ENCODE peak calls at places on chromosomes 12 and 14, in four cellular contexts. F is H9, J is H1, M is trophoblast cell. P is an unnamed sample.
A peak's percentile ranks its signal among the peaks of the same experiment; 100 is the strongest.

GRCh38 chr12:46259713-46260112 is 9.1 kb downstream of the SLC38A1 start:
- DNase-seq in F (no peak), J (no peak), M (no peak), P (no peak)

GRCh38 chr12:3332190-3332589 is 158.8 kb upstream of the PRMT8 start:
- DNase-seq in F (no peak), J (no peak), M (no peak), P (no peak)

GRCh38 chr14:32121948-32122347 is 44.8 kb downstream of the ARHGAP5 start:
- DNase-seq in F (no peak), J (no peak), M (no peak), P (no peak)

GRCh38 chr12:3077572-3078081 is 448 bp downstream of the TSPAN9 start:
- DNase-seq in F (peak; percentile 39), J (peak; percentile 65), M (no peak), P (no peak)

GRCh38 chr12:27343255-27344000 is 10.8 kb downstream of the BMAL2 start:
- DNase-seq in F (no peak), J (no peak), M (peak; percentile 34), P (peak; percentile 80)

GRCh38 chr12:117363953-117364486 is 2.6 kb upstream of the NOS1 start:
- DNase-seq in F (no peak), J (no peak), M (no peak), P (peak; percentile 52)

GRCh38 chr14:64723691-64724577 is 19.7 kb downstream of the PLEKHG3 start:
- DNase-seq in F (no peak), J (no peak), M (no peak), P (peak; percentile 63)

GRCh38 chr12:125417446-125417845 is 352.2 kb downstream of the AACS start:
- DNase-seq in F (no peak), J (no peak), M (no peak), P (no peak)

GRCh38 chr12:110316861-110317260 is 35.8 kb downstream of the ATP2A2 start:
- DNase-seq in F (no peak), J (no peak), M (peak; percentile 61), P (no peak)

GRCh38 chr12:2009623-2010022 is 5.4 kb upstream of the DCP1B start:
- DNase-seq in F (no peak), J (no peak), M (no peak), P (peak; percentile 35)

GRCh38 chr14:31926123-31926522 is 151.0 kb upstream of the ARHGAP5 start:
- DNase-seq in F (no peak), J (no peak), M (no peak), P (peak; percentile 55)

GRCh38 chr14:90741682-90741946 is 74.6 kb downstream of the TTC7B start:
- DNase-seq in F (no peak), J (no peak), M (no peak), P (no peak)

GRCh38 chr14:98198385-98198784 is 1073.6 kb downstream of the BCL11B start:
- DNase-seq in F (no peak), J (no peak), M (no peak), P (no peak)

GRCh38 chr14:64983439-64984310 is 3.0 kb upstream of the FNTB start:
- DNase-seq in F (no peak), J (no peak), M (no peak), P (peak; percentile 60)

GRCh38 chr12:63206908-63207307 is 55.9 kb upstream of the AVPR1A start:
- DNase-seq in F (no peak), J (no peak), M (peak; percentile 65), P (no peak)

GRCh38 chr14:90388437-90388836 is 8.4 kb upstream of the CALM1 start:
- DNase-seq in F (peak; percentile 58), J (no peak), M (no peak), P (peak; percentile 77)

GRCh38 chr12:67391034-67391433 is 121.9 kb downstream of the CAND1 start:
- DNase-seq in F (no peak), J (no peak), M (no peak), P (no peak)

GRCh38 chr12:67386869-67387570 is 117.9 kb downstream of the CAND1 start:
- DNase-seq in F (no peak), J (no peak), M (no peak), P (no peak)

GRCh38 chr12:67394600-67394999 is 125.4 kb downstream of the CAND1 start:
- DNase-seq in F (peak; percentile 61), J (no peak), M (peak; percentile 54), P (peak; percentile 8)

GRCh38 chr12:67388331-67389163 is 119.4 kb downstream of the CAND1 start:
- DNase-seq in F (peak; percentile 44), J (peak; percentile 46), M (no peak), P (peak; percentile 72)

GRCh38 chr12:67391656-67392055 is 122.5 kb downstream of the CAND1 start:
- DNase-seq in F (no peak), J (no peak), M (no peak), P (no peak)
- H3K18ac ChIP-seq in F (no peak overlapping the region), J (no peak overlapping the region), M (no peak overlapping the region), P (no peak overlapping the region)

DNA sequence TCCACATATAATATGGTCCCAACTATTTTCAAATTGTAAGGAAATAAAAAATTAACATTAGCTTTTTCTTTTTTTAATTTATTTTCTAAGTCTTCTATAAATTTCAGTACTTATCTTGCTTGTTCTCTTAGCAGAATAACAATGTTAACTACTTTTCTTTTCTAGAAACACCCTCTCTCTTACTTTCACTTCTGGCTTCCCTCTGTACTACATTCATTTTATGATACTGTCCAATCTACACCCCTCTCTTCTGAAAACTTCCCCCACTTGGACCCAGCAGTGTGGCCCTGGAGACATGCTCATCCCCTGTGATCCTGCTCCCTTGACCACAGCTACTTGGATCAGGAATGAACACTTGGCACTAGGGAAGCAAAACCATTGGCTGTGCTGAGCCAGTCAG is 15.7 kb downstream of the SGPP1 start:
- DNase-seq in F (no peak), J (no peak), M (no peak), P (no peak)
- H3K79me2 ChIP-seq in F (no peaks in the 10 kb centered on the region), J (no peaks in the 10 kb centered on the region), M (no peaks in the 10 kb centered on the region), P (no peaks in the 10 kb centered on the region)

GRCh38 chr14:85423889-85424288 is 106.1 kb upstream of the FLRT2 start:
- DNase-seq in F (no peak), J (no peak), M (no peak), P (no peak)

GRCh38 chr14:85418716-85419115 is 111.2 kb upstream of the FLRT2 start:
- DNase-seq in F (no peak), J (no peak), M (no peak), P (no peak)

GRCh38 chr14:85421166-85421877 is 108.6 kb upstream of the FLRT2 start:
- DNase-seq in F (no peak), J (no peak), M (no peak), P (no peak)

GRCh38 chr14:85420278-85420677 is 109.7 kb upstream of the FLRT2 start:
- DNase-seq in F (no peak), J (no peak), M (no peak), P (no peak)

DNA sequence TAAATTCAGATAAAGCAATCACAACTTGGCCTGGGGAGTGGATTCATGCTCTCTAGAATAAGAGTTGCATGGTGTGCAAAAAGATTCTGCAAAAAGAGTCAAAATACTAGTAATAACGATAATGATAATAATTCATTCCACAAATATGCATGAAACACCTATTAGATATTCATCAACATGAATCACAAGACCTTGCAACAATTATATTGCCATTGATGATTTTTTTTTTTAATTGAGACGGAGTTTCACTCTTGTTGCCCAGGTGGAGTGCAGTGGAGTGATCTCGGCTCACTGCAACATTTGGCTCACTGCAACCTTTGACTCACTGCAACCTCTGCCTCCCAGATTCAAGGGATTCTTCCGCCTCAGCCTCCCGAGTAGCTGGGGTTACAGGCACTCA is 109.2 kb upstream of the FLRT2 start:
- DNase-seq in F (no peak), J (no peak), M (no peak), P (no peak)
- H3K18ac ChIP-seq in F (no peak overlapping the region), J (no peak overlapping the region), M (no peak overlapping the region), P (no peak overlapping the region)

DNA sequence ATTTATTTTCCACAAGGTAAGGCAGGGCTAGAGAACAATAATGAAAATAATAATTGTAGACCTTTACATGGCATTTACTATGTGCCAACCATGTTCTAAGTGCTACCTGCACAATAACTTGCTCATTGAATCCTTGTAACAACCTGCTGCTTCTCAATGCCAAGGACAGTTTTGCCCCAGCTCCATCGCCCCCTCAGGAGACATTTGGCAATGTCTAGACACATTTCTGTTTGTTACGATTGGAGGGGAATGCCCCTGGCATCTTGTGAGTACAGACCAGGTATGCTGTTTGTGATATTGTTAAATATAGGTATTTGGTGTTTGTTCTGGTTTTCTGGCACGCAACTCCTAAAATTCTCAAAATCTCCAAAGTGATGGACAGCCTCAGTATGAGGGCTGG is 8.1 kb upstream of the ATXN2 start:
- DNase-seq in F (no peak), J (no peak), M (no peak), P (no peak)
- H3K79me2 ChIP-seq in F (no peaks in the 10 kb centered on the region), J (no peaks in the 10 kb centered on the region), M (no peaks in the 10 kb centered on the region), P (no peaks in the 10 kb centered on the region)

DNA sequence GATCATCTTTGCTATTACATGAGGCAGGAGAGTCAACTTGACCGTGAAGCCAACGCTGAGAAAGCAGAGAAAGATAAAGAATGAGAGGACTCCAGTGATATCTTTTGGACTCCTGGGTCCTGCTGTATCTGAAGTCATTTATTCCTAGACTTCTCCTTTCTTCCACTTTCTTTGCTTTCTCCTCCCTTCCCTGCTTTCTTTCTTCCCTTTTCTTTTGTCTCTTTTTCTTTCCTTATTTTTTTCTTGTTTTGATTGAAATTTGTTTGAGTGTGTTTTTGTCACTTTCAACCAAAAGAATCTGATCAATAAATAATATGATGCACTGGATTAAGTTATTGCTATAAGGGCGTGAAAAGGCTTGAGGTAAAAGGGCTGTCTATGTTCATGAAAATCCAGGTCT is 13.4 kb upstream of the GALNT6 start:
- DNase-seq in F (no peak), J (no peak), M (no peak), P (no peak)
- H3K18ac ChIP-seq in F (no peak overlapping the region), J (no peak overlapping the region), M (no peak overlapping the region), P (no peak overlapping the region)

GRCh38 chr12:131901431-131902331 is 7.3 kb downstream of the ULK1 start:
- DNase-seq in F (no peak), J (no peak), M (no peak), P (no peak)
- H3K79me2 ChIP-seq in F (no peaks in the 10 kb centered on the region), J (peaks cover 50% of the 10 kb centered on the region), M (peaks cover 18% of the 10 kb centered on the region), P (peaks cover 11% of the 10 kb centered on the region)

GRCh38 chr14:101367421-101368261 is 193.7 kb upstream of the DIO3 start:
- DNase-seq in F (no peak), J (no peak), M (no peak), P (no peak)
- H3K18ac ChIP-seq in F (no peak overlapping the region), J (peak overlapping the region; percentile 4), M (peak overlapping the region; percentile 11), P (no peak overlapping the region)

GRCh38 chr12:52946334-52946733 is 2.6 kb upstream of the KRT18 start:
- DNase-seq in F (no peak), J (no peak), M (peak; percentile 55), P (no peak)
- H3K79me2 ChIP-seq in F (peaks cover 10% of the 10 kb centered on the region), J (peaks cover 22% of the 10 kb centered on the region), M (peaks cover 47% of the 10 kb centered on the region), P (peaks cover 23% of the 10 kb centered on the region)

DNA sequence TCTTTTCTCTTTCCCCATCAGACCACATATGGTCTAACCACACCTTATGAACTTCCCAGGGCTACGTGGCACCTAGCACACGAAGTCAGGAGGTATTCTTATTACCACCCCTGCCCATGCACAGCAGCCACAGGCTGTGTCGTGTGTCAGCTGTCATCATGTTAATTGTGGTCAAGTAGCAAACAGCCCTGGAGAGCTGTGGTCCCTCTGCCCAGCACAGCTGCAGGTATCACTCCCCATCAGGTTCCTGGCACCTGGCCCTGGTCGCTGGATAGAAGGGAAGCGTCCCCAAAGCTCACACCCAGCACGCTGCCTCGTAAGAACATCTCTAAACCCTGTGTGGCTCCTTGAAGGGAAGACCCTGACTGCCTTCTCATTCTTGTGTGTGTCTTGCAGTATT is 45.4 kb downstream of the CLMN start:
- DNase-seq in F (peak; percentile 8), J (no peak), M (no peak), P (no peak)
- H3K18ac ChIP-seq in F (no peak overlapping the region), J (no peak overlapping the region), M (no peak overlapping the region), P (no peak overlapping the region)